ENCODE peak calls at places on chromosomes 6 and 20, in seven cellular contexts. V is osteoblast; S is HL-60; F is CD4-positive, alpha-beta memory T cell; Q is right cardiac atrium; B is IMR-90; U is CD8-positive, alpha-beta T cell. X is an unnamed sample.

GRCh38 chr20:60050193-60050960 is 92.2 kb downstream of the CDH26 start:
- DNase-seq in V (no peak), S (no peak), B (no peak), Q (no peak), F (no peak), U (no peak), X (peak)

GRCh38 chr20:53643031-53643832 is 49.6 kb upstream of the ZNF217 start:
- DNase-seq in V (peak), S (peak), B (peak), F (peak), U (peak), Q (peak), X (no peak)

GRCh38 chr20:37890643-37891042 is 12.3 kb upstream of the VSTM2L start:
- DNase-seq in F (no peak), S (no peak), U (no peak), Q (no peak), B (no peak), V (no peak), X (no peak)

GRCh38 chr20:32344835-32345506 is 13.2 kb upstream of the ASXL1 start:
- DNase-seq in F (no peak), Q (no peak), U (no peak), V (no peak), B (no peak), S (no peak), X (no peak)

GRCh38 chr6:129969064-129969463 is 49.3 kb upstream of the L3MBTL3 start:
- DNase-seq in S (no peak), F (no peak), U (no peak), B (peak), Q (no peak), V (no peak), X (no peak)

GRCh38 chr6:33770116-33770832 is 18.7 kb downstream of the LEMD2 start:
- DNase-seq in V (peak), B (no peak), F (no peak), Q (peak), S (no peak), U (no peak), X (no peak)

GRCh38 chr20:62918830-62919229 is 7.5 kb downstream of the DIDO1 start:
- DNase-seq in Q (no peak), U (peak), B (no peak), V (no peak), S (no peak), F (peak), X (no peak)

GRCh38 chr20:32539817-32540675 is 45.1 kb downstream of the NOL4L start:
- DNase-seq in B (no peak), F (peak), S (no peak), U (peak), V (no peak), Q (peak), X (no peak)

GRCh38 chr20:37172836-37173235 is 6.3 kb upstream of the RPN2 start:
- DNase-seq in B (no peak), Q (no peak), F (no peak), U (no peak), V (no peak), S (no peak), X (no peak)

GRCh38 chr6:38239719-38240451 is 399.8 kb downstream of the BTBD9 start:
- DNase-seq in V (peak), Q (no peak), U (no peak), B (peak), F (no peak), S (no peak), X (no peak)

GRCh38 chr20:33203444-33203843 is 13.7 kb upstream of the BPIFA3 start:
- DNase-seq in U (no peak), S (no peak), Q (no peak), V (no peak), B (no peak), F (no peak), X (no peak)

GRCh38 chr6:163671355-163671754 is 256.8 kb downstream of the QKI start:
- DNase-seq in Q (no peak), S (no peak), B (no peak), F (no peak), U (no peak), V (no peak), X (no peak)
- H3K4me3 ChIP-seq in Q (no peak), S (no peak), B (no peak), F (no peak), U (no peak), V (no peak), X (no peak)

DNA sequence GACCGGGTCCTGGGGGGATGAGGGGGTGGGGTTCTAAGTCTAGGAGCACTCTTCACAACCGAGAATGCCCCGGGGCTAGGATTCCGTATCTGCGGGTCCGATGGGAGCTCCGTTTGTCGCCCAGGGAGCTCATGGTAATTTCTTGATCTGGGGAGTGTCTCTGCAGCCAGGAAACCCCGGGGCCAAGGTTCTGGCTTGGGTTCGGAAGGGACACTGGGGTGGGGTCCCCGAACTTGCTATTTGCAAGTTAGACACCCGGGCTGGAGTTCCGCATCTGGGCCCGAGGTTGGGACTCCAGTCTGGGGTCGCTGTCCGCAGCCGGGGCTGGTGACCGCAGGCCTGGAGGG is 397 bp downstream of the PEDS1 start:
- DNase-seq in S (no peak), B (no peak), V (peak), F (no peak), U (no peak), Q (no peak), X (no peak)
- H3K4me3 ChIP-seq in S (peak), B (peak), V (peak), F (peak), U (peak), Q (peak), X (peak)

GRCh38 chr20:50286609-50287008 is 96.0 kb downstream of the CEBPB start:
- DNase-seq in U (no peak), F (no peak), B (peak), Q (peak), S (no peak), V (peak), X (no peak)
- H3K4me3 ChIP-seq in U (no peak), F (no peak), B (no peak), Q (no peak), S (no peak), V (peak), X (no peak)

GRCh38 chr6:42745638-42746451 is at the start of gene TBCC:
- DNase-seq in S (peak), U (peak), B (peak), Q (peak), F (peak), V (peak), X (peak)

GRCh38 chr6:42745083-42745637 is 743 bp downstream of the TBCC start:
- DNase-seq in Q (no peak), F (peak), U (peak), S (peak), B (peak), V (peak), X (no peak)

GRCh38 chr6:42740725-42741124 is 5.2 kb downstream of the TBCC start:
- DNase-seq in V (no peak), B (no peak), F (no peak), Q (no peak), S (no peak), U (no peak), X (no peak)

GRCh38 chr6:42744351-42744890 is 1.5 kb downstream of the TBCC start:
- DNase-seq in S (no peak), B (no peak), V (no peak), F (no peak), Q (no peak), U (no peak), X (no peak)

DNA sequence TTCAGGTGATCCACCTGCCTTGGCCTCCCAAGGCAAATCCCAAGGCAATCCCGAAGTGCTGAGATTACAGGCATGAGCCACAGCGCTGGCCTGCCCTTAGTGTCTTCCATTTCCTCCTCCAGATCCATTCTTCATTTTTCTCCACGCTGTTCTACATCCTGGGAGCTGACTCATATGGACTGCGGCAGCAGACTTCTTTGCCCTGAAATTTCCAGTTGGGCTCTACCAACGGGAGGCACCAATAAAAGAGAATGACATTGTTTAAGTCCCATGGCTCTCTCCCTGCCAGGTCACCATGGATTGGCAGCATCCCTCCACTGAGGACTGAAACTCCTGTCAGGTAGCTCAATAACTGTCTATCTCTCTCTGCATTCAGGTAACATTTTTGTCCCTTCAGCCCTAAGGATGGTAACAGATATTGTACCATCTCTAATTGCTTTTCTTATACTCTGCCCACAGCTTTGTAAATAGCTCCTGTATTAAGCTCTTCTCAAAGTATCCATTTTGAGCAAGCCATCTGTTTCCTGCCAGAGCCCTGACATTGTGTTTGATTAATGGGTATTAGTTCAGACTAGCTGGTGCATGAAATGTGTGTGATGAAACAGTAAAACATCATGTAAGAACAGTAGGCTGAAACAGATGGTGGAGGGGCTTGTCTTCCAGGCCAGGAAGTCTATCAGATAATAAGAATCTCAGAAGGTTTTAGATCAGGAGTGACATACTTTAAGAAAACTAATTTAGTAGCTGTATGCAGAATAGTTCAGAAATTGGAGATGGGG is 3.6 kb downstream of the TBCC start:
- DNase-seq in U (no peak), B (peak), S (peak), F (no peak), Q (no peak), V (peak), X (no peak)
- H3K4me3 ChIP-seq in U (no peak), B (no peak), S (no peak), F (no peak), Q (no peak), V (no peak), X (no peak)

GRCh38 chr6:135052939-135053338 is 1.7 kb downstream of the HBS1L start:
- DNase-seq in F (no peak), S (no peak), B (no peak), Q (no peak), U (no peak), V (no peak), X (no peak)
- H3K4me3 ChIP-seq in F (peak), S (peak), B (no peak), Q (no peak), U (no peak), V (no peak), X (no peak)

GRCh38 chr20:48788486-48789072 is 39.2 kb downstream of the PREX1 start:
- DNase-seq in V (no peak), B (no peak), F (no peak), U (no peak), S (no peak), Q (no peak), X (no peak)
- H3K4me3 ChIP-seq in V (no peak), B (no peak), F (no peak), U (no peak), S (no peak), Q (no peak), X (no peak)

X was measured in iPS DF 6.9.